ENCODE peak calls at places on chromosomes 12 and 14, in six cellular contexts. R is A673; H is heart right ventricle; M is effector memory CD4-positive, alpha-beta T cell; K is right cardiac atrium; F is lower lobe of right lung. V is an unnamed sample.
A peak's percentile ranks its signal among the peaks of the same experiment; 100 is the strongest.

GRCh38 chr12:58425481-58426392 is 484.4 kb downstream of the ATP23 start:
- DNase-seq in R (peak; percentile 87), H (no peak), M (no peak), K (peak; percentile 41), F (no peak), V (peak; percentile 50)

GRCh38 chr14:45610303-45610702 is 357.3 kb upstream of the MIS18BP1 start:
- DNase-seq in R (peak; percentile 1), H (no peak), M (no peak), K (no peak), F (no peak), V (no peak)

GRCh38 chr14:96031691-96032090 is 7.5 kb upstream of the C14orf132 start:
- DNase-seq in R (no peak), H (no peak), M (no peak), K (no peak), F (no peak), V (no peak)

GRCh38 chr14:56949828-56950227 is 139.5 kb upstream of the OTX2 start:
- DNase-seq in R (no peak), H (no peak), M (no peak), K (no peak), F (no peak), V (no peak)

GRCh38 chr14:73418227-73418626 is 40.1 kb downstream of the NUMB start:
- DNase-seq in R (no peak), H (no peak), M (no peak), K (no peak), F (no peak), V (no peak)

GRCh38 chr14:104844306-104845032 is 20.6 kb upstream of the CEP170B start:
- DNase-seq in R (no peak), H (no peak), M (no peak), K (peak; percentile 34), F (no peak), V (no peak)

GRCh38 chr12:128178551-128178950 is 88.4 kb upstream of the TMEM132C start:
- DNase-seq in R (no peak), H (no peak), M (no peak), K (no peak), F (no peak), V (no peak)

GRCh38 chr14:78710963-78711362 is 540.8 kb downstream of the NRXN3 start:
- DNase-seq in R (no peak), H (no peak), M (no peak), K (no peak), F (no peak), V (no peak)

GRCh38 chr12:109560867-109561710 is 12.2 kb downstream of the MMAB start:
- DNase-seq in R (no peak), H (no peak), M (no peak), K (no peak), F (no peak), V (no peak)

GRCh38 chr14:79802096-79802495 is 409.2 kb downstream of the DIO2 start:
- DNase-seq in R (no peak), H (no peak), M (no peak), K (no peak), F (no peak), V (no peak)

GRCh38 chr12:41277019-41277770 is 89.1 kb downstream of the PDZRN4 start:
- DNase-seq in R (peak; percentile 71), H (no peak), M (no peak), K (no peak), F (no peak), V (peak; percentile 35)

GRCh38 chr12:49170924-49171323 is 18.0 kb downstream of the TUBA1A start:
- DNase-seq in R (no peak), H (no peak), M (no peak), K (no peak), F (no peak), V (no peak)

GRCh38 chr12:12925383-12925782 is 26.6 kb downstream of the GPRC5D start:
- DNase-seq in R (no peak), H (no peak), M (no peak), K (no peak), F (no peak), V (no peak)

GRCh38 chr12:51937941-51938340 is 13.6 kb upstream of the ACVR1B start:
- DNase-seq in R (no peak), H (no peak), M (no peak), K (no peak), F (no peak), V (no peak)

GRCh38 chr12:109461846-109462766 is 15.0 kb downstream of the KCTD10 start:
- DNase-seq in R (peak; percentile 32), H (peak; percentile 85), M (no peak), K (peak; percentile 93), F (peak; percentile 89), V (no peak)

GRCh38 chr14:58716706-58717105 is 78.9 kb downstream of the DACT1 start:
- DNase-seq in R (peak; percentile 14), H (no peak), M (no peak), K (no peak), F (no peak), V (no peak)

DNA sequence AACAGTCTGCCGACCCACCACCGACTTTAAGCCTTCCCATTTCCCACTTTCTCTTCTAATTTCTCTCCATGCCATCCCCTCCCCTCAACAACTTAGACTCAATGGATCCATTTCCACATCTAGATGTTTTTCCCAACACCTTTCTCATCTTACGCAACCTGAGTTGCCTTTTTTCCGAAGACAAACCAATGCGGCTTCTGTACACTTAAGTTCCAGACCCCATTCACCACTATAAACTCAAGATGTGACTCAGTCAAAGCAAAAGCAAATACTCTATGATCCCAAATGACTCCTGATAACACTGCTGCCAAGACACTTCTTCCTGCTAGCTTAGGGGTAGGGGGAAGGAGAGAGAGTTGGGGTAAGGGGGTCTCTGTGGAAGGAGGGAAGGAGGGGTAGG is 1.3 kb downstream of the IL22 start:
- DNase-seq in R (no peak), H (no peak), M (no peak), K (no peak), F (no peak), V (no peak)
- H3K4me1 ChIP-seq in R (no peaks in the 10 kb centered on the region), H (no peaks in the 10 kb centered on the region), M (no peaks in the 10 kb centered on the region), K (no peaks in the 10 kb centered on the region), F (no peaks in the 10 kb centered on the region), V (no peaks in the 10 kb centered on the region)

GRCh38 chr12:116184766-116185165 is 92.7 kb downstream of the MED13L start:
- DNase-seq in R (no peak), H (no peak), M (no peak), K (no peak), F (no peak), V (no peak)
- H3K4me1 ChIP-seq in R (peaks cover 59% of the 10 kb centered on the region), H (peaks cover 62% of the 10 kb centered on the region), M (peaks cover 17% of the 10 kb centered on the region), K (peaks cover 4% of the 10 kb centered on the region), F (peaks cover 75% of the 10 kb centered on the region), V (no peaks in the 10 kb centered on the region)

GRCh38 chr12:62127516-62127915 is 132.7 kb upstream of the USP15 start:
- DNase-seq in R (no peak), H (no peak), M (no peak), K (no peak), F (no peak), V (no peak)
- H3K4me1 ChIP-seq in R (peaks cover 28% of the 10 kb centered on the region), H (no peaks in the 10 kb centered on the region), M (no peaks in the 10 kb centered on the region), K (no peaks in the 10 kb centered on the region), F (no peaks in the 10 kb centered on the region), V (no peaks in the 10 kb centered on the region)

GRCh38 chr12:75703131-75703530 is 191.7 kb upstream of the KRR1 start:
- DNase-seq in R (no peak), H (no peak), M (no peak), K (no peak), F (no peak), V (no peak)
- H3K4me1 ChIP-seq in R (peaks cover 39% of the 10 kb centered on the region), H (peaks cover 22% of the 10 kb centered on the region), M (no peaks in the 10 kb centered on the region), K (peaks cover 5% of the 10 kb centered on the region), F (peaks cover 8% of the 10 kb centered on the region), V (no peaks in the 10 kb centered on the region)

GRCh38 chr12:25053021-25053271 is 104.0 kb upstream of the BCAT1 start:
- DNase-seq in R (no peak), H (no peak), M (no peak), K (no peak), F (no peak), V (no peak)

GRCh38 chr12:25054076-25054782 is 105.3 kb upstream of the BCAT1 start:
- DNase-seq in R (no peak), H (no peak), M (no peak), K (no peak), F (no peak), V (no peak)

GRCh38 chr12:25051583-25052190 is 102.8 kb upstream of the BCAT1 start:
- DNase-seq in R (no peak), H (no peak), M (peak; percentile 10), K (no peak), F (peak; percentile 47), V (no peak)

GRCh38 chr12:25051171-25051570 is 102.3 kb upstream of the BCAT1 start:
- DNase-seq in R (no peak), H (no peak), M (no peak), K (no peak), F (no peak), V (no peak)

DNA sequence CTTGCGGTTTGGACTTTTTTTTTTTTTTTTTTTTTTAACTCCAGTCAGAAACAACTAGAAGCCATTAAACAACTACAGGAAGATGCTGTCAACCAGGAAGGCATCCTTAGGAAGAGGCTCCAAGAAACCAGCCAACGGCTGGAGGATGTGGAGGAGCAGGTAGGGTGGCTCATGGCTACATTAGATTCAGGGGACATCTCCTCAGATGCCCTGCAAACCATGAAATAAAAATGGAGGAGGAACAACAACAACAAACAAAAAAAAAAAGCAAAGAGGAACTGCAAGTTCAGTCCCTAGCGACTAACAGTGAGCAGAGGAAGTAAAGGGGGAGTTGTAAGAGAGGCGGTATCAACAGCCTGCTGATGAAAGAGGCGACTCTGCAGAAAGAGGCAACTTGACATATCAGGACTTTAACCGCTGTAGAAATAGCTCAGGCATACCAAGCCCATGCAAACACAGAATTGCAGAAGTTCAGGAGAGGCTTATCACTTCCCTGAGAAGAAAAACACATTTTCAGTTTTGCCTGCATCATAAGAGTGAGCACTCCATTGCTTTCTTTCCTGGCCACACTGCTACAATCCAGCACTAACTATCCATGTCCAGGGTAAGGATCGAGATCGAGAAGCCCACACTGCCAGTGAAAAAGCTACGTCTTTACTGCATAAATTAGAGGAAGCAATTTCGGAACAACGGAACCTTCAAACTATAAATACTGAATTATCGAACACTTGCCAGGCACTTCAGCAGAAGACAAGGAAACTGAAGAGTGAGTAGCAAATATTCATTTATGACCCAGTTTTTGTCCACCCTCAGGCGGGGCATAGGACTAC is 103.5 kb upstream of the BCAT1 start:
- DNase-seq in R (no peak), H (no peak), M (no peak), K (no peak), F (no peak), V (no peak)
- H3K4me1 ChIP-seq in R (no peaks in the 10 kb centered on the region), H (no peaks in the 10 kb centered on the region), M (peaks cover 22% of the 10 kb centered on the region), K (peaks cover 1% of the 10 kb centered on the region), F (peaks cover 28% of the 10 kb centered on the region), V (no peaks in the 10 kb centered on the region)